ENCODE peak calls at places on chromosome 16, in four cellular contexts. Y, I, C and K are unnamed samples.

GRCh38 chr16:14129502-14129901 is 58.4 kb downstream of the MRTFB start:
- DNase-seq in I (no peak), C (no peak), Y (no peak), K (no peak)

GRCh38 chr16:1054660-1055556 is 17.6 kb upstream of the SSTR5 start:
- DNase-seq in C (peak; percentile 92), I (no peak), Y (peak; percentile 77), K (peak; percentile 41)

GRCh38 chr16:68345351-68345810 is 34.6 kb downstream of the PRMT7 start:
- DNase-seq in Y (no peak), I (no peak), C (no peak), K (no peak)

GRCh38 chr16:23500212-23500865 is 10.0 kb downstream of the GGA2 start:
- DNase-seq in Y (no peak), C (peak; percentile 69), I (no peak), K (no peak)

GRCh38 chr16:17414421-17414820 is 56.3 kb downstream of the XYLT1 start:
- DNase-seq in I (no peak), C (no peak), Y (no peak), K (no peak)

GRCh38 chr16:68298907-68299515 is 11.7 kb downstream of the SLC7A6OS start:
- DNase-seq in I (no peak), C (no peak), Y (no peak), K (no peak)

GRCh38 chr16:82263456-82264159 is 93.6 kb upstream of the MPHOSPH6 start:
- DNase-seq in I (no peak), C (no peak), Y (peak; percentile 51), K (peak; percentile 23)

GRCh38 chr16:87392823-87393679 is 915 bp downstream of the MAP1LC3B start:
- DNase-seq in C (peak; percentile 92), Y (peak; percentile 41), I (peak; percentile 92), K (peak; percentile 28)

GRCh38 chr16:85923153-85924021 is 24.4 kb downstream of the IRF8 start:
- DNase-seq in C (no peak), Y (no peak), I (no peak), K (no peak)

GRCh38 chr16:1534021-1535020 is 855 bp downstream of the TMEM204 start:
- DNase-seq in Y (no peak), C (peak; percentile 86), I (peak; percentile 80), K (no peak)

GRCh38 chr16:4435668-4436067 is 10.0 kb downstream of the DNAJA3 start:
- DNase-seq in I (no peak), Y (no peak), C (no peak), K (no peak)

GRCh38 chr16:22692916-22693646 is 120.9 kb upstream of the HS3ST2 start:
- DNase-seq in Y (no peak), I (no peak), C (no peak), K (no peak)

GRCh38 chr16:85681255-85681654 is 7.5 kb downstream of the GINS2 start:
- DNase-seq in C (no peak), I (no peak), Y (no peak), K (no peak)

GRCh38 chr16:51949260-51949659 is 597.7 kb downstream of the TOX3 start:
- DNase-seq in I (no peak), C (no peak), Y (no peak), K (no peak)

GRCh38 chr16:16064874-16065384 is 115.5 kb downstream of the ABCC1 start:
- DNase-seq in Y (no peak), C (no peak), I (no peak), K (no peak)

GRCh38 chr16:89938636-89938885 is 10.0 kb upstream of the DEF8 start:
- DNase-seq in C (no peak), I (no peak), Y (no peak), K (no peak)

GRCh38 chr16:56603589-56603988 is 4.8 kb upstream of the MT2A start:
- DNase-seq in C (no peak), Y (peak; percentile 67), I (no peak), K (peak; percentile 21)

GRCh38 chr16:84024854-84025253 is 17.7 kb downstream of the SLC38A8 start:
- DNase-seq in I (no peak), Y (no peak), C (no peak), K (no peak)

GRCh38 chr16:76681296-76681695 is 404.1 kb downstream of the CNTNAP4 start:
- DNase-seq in Y (no peak), C (no peak), I (no peak), K (no peak)

DNA sequence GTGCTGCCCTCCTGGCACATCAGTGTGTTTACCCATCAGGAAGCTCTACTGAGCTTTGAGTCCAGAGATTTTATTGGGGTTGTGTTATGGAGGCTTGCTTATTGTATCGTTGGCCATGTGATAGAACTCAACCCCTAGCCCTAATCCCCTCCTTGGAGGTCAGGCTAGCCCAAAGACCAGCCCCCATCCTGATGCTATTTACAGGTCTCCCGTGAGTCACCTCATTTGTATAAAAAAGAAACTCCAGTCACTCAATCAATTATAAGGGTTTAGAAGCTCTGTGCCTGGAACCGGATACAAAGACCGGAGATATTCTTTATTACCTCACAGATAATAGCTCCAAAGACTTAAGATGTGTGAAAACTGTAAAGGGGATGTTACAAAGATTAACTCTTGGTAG is 405.9 kb downstream of the CNTNAP4 start:
- DNase-seq in I (no peak), C (no peak), Y (no peak), K (no peak)
- TF ChIP-seq CTCF in I (no peak), C (no peak), Y (no peak), K (no peak)

GRCh38 chr16:88781140-88782077 is 3.6 kb downstream of the PIEZO1 start:
- DNase-seq in I (peak; percentile 88), Y (no peak), C (peak; percentile 86), K (peak; percentile 66)
- H3K27ac ChIP-seq in I (no peak overlapping the region), Y (no peak overlapping the region), C (peak overlapping the region; percentile 97), K (peak overlapping the region; percentile 75)

GRCh38 chr16:88701541-88702363 is 4.5 kb downstream of the RNF166 start:
- DNase-seq in I (no peak), Y (no peak), C (peak; percentile 75), K (no peak)

GRCh38 chr16:88700322-88700635 is 5.9 kb downstream of the RNF166 start:
- DNase-seq in I (no peak), Y (no peak), C (no peak), K (no peak)

GRCh38 chr16:88699180-88699579 is 7.0 kb downstream of the RNF166 start:
- DNase-seq in Y (no peak), C (peak; percentile 81), I (no peak), K (no peak)

GRCh38 chr16:88702364-88703210 is 3.6 kb downstream of the RNF166 start:
- DNase-seq in Y (no peak), C (peak; percentile 43), I (no peak), K (no peak)

DNA sequence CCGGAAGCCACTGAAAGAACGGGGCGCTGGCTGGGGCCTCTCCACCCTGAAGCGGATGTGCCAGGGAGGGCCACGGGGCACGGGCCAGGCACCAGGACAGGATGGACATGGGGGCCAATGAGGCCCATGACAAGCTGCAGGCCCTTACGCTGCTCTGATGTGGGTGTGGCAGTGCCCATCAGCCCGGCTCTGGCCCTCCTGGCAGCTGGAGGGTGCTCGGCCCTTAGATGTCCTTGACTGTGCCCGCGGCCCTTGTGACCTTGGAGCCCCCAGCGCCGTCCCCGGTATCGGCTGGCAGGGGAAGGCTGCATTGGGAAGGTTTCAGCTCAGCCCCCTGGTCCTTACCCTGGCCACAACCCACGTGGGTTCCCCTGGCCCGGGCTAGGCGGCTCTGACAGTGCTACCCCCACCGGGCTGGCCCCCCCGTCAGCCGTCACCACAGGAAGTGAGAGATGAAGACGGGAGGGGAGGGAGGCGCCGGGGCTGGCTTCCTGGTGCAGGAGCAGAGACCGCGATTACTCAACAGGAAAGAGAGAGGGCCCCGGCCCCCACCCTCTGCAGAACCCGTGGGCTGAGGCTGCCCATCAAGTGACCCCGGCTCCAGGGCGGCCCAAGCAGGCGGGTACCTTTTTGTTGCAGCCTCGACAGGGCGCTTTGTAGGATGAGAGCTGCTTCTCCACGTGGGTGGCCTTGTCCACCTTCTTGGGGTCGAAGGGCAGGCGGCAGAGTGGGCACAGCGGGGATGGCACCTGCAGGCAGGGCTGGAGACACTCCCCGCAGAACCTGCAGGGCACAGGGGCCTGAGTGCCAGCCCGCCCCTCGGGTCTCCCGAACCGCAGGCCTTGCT is 5.3 kb downstream of the RNF166 start:
- DNase-seq in Y (no peak), C (peak; percentile 94), I (peak; percentile 99), K (peak; percentile 96)
- TF ChIP-seq CTCF in Y (no peak), C (no peak), I (no peak), K (no peak)

DNA sequence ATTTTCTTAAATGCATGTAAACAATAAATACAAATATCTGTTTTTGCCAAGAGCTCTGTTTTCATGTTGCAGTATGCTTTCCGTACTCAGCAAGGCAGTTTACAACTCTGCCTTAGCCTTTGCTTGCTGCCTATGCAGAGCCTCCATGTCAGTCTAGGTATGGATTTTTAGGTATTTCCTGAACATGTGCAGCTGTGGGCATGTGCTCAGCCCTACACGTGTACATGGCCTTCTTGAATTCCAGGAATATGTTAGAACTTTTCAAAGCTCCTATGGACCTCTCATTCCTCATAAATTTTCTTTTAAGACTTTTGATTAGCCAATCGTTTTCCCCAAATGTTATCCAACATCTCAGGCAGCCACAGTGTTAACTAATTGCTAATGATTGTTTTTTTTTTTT is 63.8 kb downstream of the SYCE1L start:
- DNase-seq in Y (no peak), I (no peak), C (no peak), K (no peak)
- H3K27ac ChIP-seq in Y (no peak overlapping the region), I (no peak overlapping the region), C (no peak overlapping the region), K (no peak overlapping the region)

DNA sequence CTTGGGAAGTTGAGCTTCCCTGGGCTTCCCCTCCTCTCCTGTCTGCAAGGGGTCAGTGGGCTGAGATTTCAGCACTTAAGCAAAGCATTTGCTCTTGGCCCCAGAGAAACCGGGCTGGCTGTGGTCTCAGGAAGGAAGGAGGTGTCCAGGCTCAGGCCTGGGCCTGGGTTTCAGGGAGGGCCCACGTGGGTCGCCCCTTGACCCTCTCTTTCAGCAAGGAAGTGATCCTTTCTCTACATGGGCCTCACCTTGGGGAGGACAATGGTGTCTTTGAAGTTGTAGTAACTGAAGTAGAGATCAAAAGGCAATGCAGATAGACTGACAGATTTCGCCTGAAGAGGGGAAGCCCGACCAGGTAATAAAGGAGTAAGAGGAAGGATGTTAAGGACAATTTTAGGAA is 2.7 kb downstream of the NOD2 start:
- DNase-seq in Y (no peak), C (no peak), I (no peak), K (no peak)
- TF ChIP-seq CTCF in Y (no peak), C (no peak), I (no peak), K (no peak)

GRCh38 chr16:27483624-27484023 is 66.1 kb downstream of the GTF3C1 start:
- DNase-seq in Y (no peak), I (no peak), C (no peak), K (no peak)
- H3K27ac ChIP-seq in Y (no peak overlapping the region), I (no peak overlapping the region), C (no peak overlapping the region), K (no peak overlapping the region)

GRCh38 chr16:66300501-66300900 is 66.0 kb upstream of the CDH5 start:
- DNase-seq in C (no peak), Y (no peak), I (no peak), K (no peak)

GRCh38 chr16:66300037-66300436 is 66.5 kb upstream of the CDH5 start:
- DNase-seq in C (no peak), I (no peak), Y (no peak), K (no peak)

GRCh38 chr16:66298006-66298405 is 68.5 kb upstream of the CDH5 start:
- DNase-seq in Y (no peak), I (no peak), C (no peak), K (no peak)

GRCh38 chr16:66298571-66299120 is 67.8 kb upstream of the CDH5 start:
- DNase-seq in Y (no peak), C (no peak), I (no peak), K (no peak)

DNA sequence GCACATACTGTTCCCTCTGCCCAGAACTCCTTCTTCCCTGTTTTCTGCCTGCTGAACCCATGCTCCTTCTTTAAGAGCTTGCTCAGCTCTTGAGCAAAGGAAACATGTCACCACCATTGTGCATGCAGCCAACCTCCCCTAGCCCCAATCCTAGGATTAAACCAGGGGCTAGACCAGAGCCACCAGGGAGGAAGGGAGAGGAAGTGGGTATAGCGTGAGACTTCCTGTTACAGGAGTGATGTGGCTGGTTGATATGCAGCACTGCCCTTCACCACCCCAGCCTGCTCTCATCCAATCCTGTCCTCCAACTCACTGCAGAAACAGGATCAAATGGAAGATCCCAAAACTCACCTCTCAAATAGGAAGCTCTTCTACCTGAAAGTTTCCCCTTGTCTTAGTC is 67.1 kb upstream of the CDH5 start:
- DNase-seq in I (no peak), Y (no peak), C (no peak), K (no peak)
- TF ChIP-seq CTCF in I (no peak), Y (no peak), C (no peak), K (no peak)